ENCODE peak calls at places on chromosomes 3 and 15, in nine cellular contexts. W is heart right ventricle, X is AG09319, Y is AG10803, H is neural crest cell, O is cardiac muscle cell, M is cardiac fibroblast, I is HFF-Myc, A is Calu3. P is an unnamed sample.

GRCh38 chr15:65409284-65409631 is 13.5 kb downstream of the IGDCC4 start:
- DNase-seq in X (peak), I (peak), A (no peak), W (no peak), Y (peak), O (peak), M (peak), H (no peak), P (no peak)

GRCh38 chr15:56051700-56052099 is 58.3 kb upstream of the NEDD4 start:
- DNase-seq in A (no peak), H (no peak), W (no peak), M (no peak), Y (no peak), X (no peak), I (no peak), O (no peak), P (no peak)

GRCh38 chr3:47583320-47584075 is 4.8 kb upstream of the CSPG5 start:
- DNase-seq in H (no peak), I (no peak), Y (peak), M (no peak), A (no peak), O (no peak), W (no peak), X (no peak), P (no peak)

GRCh38 chr3:52172262-52172757 is 18.1 kb upstream of the POC1A start:
- DNase-seq in X (no peak), W (no peak), Y (no peak), O (no peak), I (no peak), H (no peak), M (no peak), A (no peak), P (no peak)

GRCh38 chr15:41777421-41777973 is 3.2 kb downstream of the MAPKBP1 start:
- DNase-seq in I (no peak), O (no peak), H (no peak), Y (no peak), A (no peak), W (no peak), X (no peak), M (no peak), P (no peak)

GRCh38 chr15:73015493-73015892 is 36.8 kb upstream of the NEO1 start:
- DNase-seq in Y (no peak), A (no peak), W (no peak), X (no peak), I (no peak), M (no peak), O (no peak), H (no peak), P (no peak)

GRCh38 chr15:78065973-78066946 is 11.3 kb downstream of the TBC1D2B start:
- DNase-seq in O (no peak), W (no peak), Y (peak), H (no peak), X (no peak), I (no peak), A (no peak), M (no peak), P (no peak)

GRCh38 chr15:71272932-71273331 is 157.7 kb downstream of the THSD4 start:
- DNase-seq in Y (peak), M (peak), O (peak), W (no peak), I (no peak), A (no peak), X (no peak), H (no peak), P (no peak)

GRCh38 chr3:179027326-179027900 is 44.2 kb downstream of the ZMAT3 start:
- DNase-seq in I (no peak), A (no peak), M (peak), H (no peak), Y (peak), W (no peak), X (no peak), O (peak), P (peak)

GRCh38 chr15:72437650-72438316 is 36.3 kb upstream of the ARIH1 start:
- DNase-seq in M (no peak), X (no peak), O (no peak), W (no peak), Y (no peak), I (no peak), A (no peak), H (no peak), P (no peak)

GRCh38 chr15:52093539-52094502 is 18.8 kb downstream of the BCL2L10 start:
- DNase-seq in W (no peak), H (no peak), M (peak), A (no peak), X (no peak), O (peak), I (peak), Y (peak), P (no peak)

GRCh38 chr15:51128701-51129100 is 34.0 kb upstream of the TNFAIP8L3 start:
- DNase-seq in H (no peak), W (no peak), Y (peak), X (no peak), O (no peak), A (no peak), M (no peak), I (no peak), P (no peak)

GRCh38 chr15:36809380-36809779 is 230.0 kb downstream of the CDIN1 start:
- DNase-seq in Y (no peak), H (no peak), W (no peak), A (no peak), M (no peak), I (no peak), X (no peak), O (no peak), P (no peak)

GRCh38 chr15:36811903-36812302 is 232.5 kb downstream of the CDIN1 start:
- DNase-seq in H (no peak), A (no peak), I (no peak), Y (no peak), O (no peak), W (no peak), M (no peak), X (no peak), P (no peak)

GRCh38 chr15:36814085-36814484 is 234.7 kb downstream of the CDIN1 start:
- DNase-seq in M (peak), W (no peak), X (no peak), A (no peak), Y (no peak), O (no peak), H (no peak), I (no peak), P (no peak)

GRCh38 chr15:36808401-36809160 is 229.2 kb downstream of the CDIN1 start:
- DNase-seq in Y (no peak), H (no peak), A (no peak), W (no peak), M (peak), I (no peak), O (peak), X (no peak), P (no peak)

GRCh38 chr15:36810656-36811449 is 231.4 kb downstream of the CDIN1 start:
- DNase-seq in I (no peak), W (no peak), X (no peak), A (no peak), M (no peak), Y (no peak), O (no peak), H (no peak), P (no peak)
- TF ChIP-seq CTCF in I (peak), W (no peak), X (no peak), A (no peak), M (peak), Y (no peak), O (peak), H (peak), P (no peak)

GRCh38 chr3:12992629-12993021 is 80.6 kb downstream of the IQSEC1 start:
- DNase-seq in A (no peak), H (no peak), M (no peak), W (no peak), I (no peak), Y (no peak), X (no peak), O (no peak), P (no peak)

GRCh38 chr3:12991861-12992281 is 81.4 kb downstream of the IQSEC1 start:
- DNase-seq in I (no peak), O (no peak), A (no peak), W (no peak), X (no peak), Y (no peak), M (no peak), H (no peak), P (no peak)

GRCh38 chr3:12994357-12994606 is 78.9 kb downstream of the IQSEC1 start:
- DNase-seq in W (peak), A (peak), I (no peak), O (no peak), Y (no peak), M (no peak), X (no peak), H (no peak), P (no peak)

GRCh38 chr3:12993623-12994356 is 79.4 kb downstream of the IQSEC1 start:
- DNase-seq in H (peak), I (no peak), M (no peak), A (no peak), W (peak), O (no peak), Y (no peak), X (no peak), P (no peak)

DNA sequence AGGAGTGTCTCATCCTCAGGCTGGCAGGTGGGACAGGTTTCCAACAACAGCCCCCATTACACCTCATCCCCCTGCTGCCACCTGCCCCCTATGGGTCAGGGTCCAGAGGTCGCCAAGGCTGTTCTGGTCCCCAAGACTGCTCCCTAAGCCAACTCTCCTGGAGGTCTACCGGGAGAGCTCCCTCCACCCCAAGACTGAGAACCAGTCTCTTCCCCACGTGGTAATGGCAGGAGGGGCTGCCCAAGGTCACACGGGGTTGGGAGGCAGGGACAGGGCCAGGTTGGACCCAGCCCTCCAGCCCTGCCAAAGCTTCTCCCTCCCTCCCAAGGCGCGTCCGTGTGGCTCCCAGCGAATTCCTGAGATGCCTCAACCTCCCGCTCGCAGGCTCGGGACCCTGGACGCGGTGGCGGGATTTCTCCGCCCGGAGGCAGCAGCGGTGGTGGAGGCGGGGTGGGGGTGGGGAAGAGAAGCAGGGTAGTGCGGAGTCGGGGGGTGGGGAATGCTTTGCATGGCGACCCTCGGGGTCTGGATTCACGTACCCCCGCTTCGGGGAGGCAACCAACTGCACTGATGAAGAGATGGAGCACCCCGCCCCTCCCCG is 80.1 kb downstream of the IQSEC1 start:
- DNase-seq in A (no peak), H (no peak), I (no peak), W (peak), Y (peak), M (peak), O (no peak), X (no peak), P (no peak)
- TF ChIP-seq CTCF in A (no peak), H (no peak), I (no peak), W (no peak), Y (no peak), M (no peak), O (no peak), X (no peak), P (no peak)

GRCh38 chr3:170621256-170621655 is 35.4 kb upstream of the SLC7A14 start:
- DNase-seq in W (no peak), X (no peak), M (no peak), H (no peak), A (no peak), O (no peak), Y (no peak), I (no peak), P (no peak)

GRCh38 chr3:170623524-170623923 is 37.6 kb upstream of the SLC7A14 start:
- DNase-seq in I (no peak), Y (no peak), A (no peak), M (no peak), H (no peak), O (no peak), W (no peak), X (no peak), P (no peak)

DNA sequence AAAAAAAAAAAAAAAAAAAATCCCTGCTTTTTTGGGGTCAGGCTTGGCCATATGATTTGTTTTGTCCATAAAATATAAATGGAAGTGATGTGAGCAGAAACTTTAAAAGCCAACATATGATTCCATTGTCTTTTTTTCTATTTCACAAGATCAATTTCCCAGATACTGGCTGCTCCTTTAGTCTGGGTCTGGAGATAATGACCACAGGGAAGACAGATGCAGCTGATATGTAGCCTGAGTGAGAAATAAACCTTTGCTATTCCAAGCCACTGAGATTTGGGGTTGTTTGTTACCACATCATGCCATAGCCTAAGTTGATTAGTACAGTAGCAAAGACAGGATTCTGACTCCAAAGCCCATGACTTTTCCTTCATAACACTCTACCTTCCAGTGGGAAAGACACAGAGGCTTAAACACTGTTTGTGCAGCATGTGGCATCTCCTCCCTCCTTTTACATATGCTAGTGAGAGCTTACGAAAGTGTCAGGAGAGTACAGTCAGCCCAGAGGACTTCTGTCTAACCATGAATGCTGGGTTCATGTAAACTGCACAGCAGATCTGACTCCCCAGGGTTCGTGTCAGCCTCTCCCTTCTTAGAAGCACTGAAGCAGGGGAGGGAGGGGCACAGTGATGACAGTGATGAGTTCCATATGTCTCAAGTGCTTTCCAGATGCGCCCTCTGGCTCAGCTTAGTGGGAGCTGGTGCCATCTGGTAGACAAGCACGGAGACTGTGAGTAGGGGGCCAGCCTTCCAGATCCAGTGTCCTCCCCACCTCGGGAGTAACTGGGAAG is 36.7 kb upstream of the SLC7A14 start:
- DNase-seq in M (peak), X (peak), H (no peak), W (peak), O (peak), A (no peak), I (peak), Y (peak), P (no peak)
- TF ChIP-seq CTCF in M (no peak), X (peak), H (no peak), W (no peak), O (no peak), A (no peak), I (no peak), Y (peak), P (no peak)

GRCh38 chr15:57743424-57743823 is 36.9 kb downstream of the POLR2M start:
- DNase-seq in H (no peak), M (no peak), I (no peak), Y (no peak), X (no peak), A (peak), O (no peak), W (no peak), P (no peak)
- TF ChIP-seq CTCF in H (no peak), M (no peak), I (no peak), Y (peak), X (no peak), A (no peak), O (peak), W (peak), P (peak)

GRCh38 chr3:129627350-129628168 is 21.1 kb upstream of the PLXND1 start:
- DNase-seq in I (peak), Y (peak), X (no peak), W (peak), A (peak), M (peak), O (peak), H (peak), P (peak)
- TF ChIP-seq CTCF in I (peak), Y (peak), X (peak), W (peak), A (peak), M (peak), O (peak), H (peak), P (peak)

GRCh38 chr3:116127464-116127863 is 317.8 kb downstream of the LSAMP start:
- DNase-seq in A (no peak), Y (no peak), M (no peak), I (no peak), X (no peak), O (no peak), H (no peak), W (no peak), P (no peak)
- TF ChIP-seq CTCF in A (no peak), Y (no peak), M (no peak), I (no peak), X (no peak), O (no peak), H (no peak), W (no peak), P (no peak)

DNA sequence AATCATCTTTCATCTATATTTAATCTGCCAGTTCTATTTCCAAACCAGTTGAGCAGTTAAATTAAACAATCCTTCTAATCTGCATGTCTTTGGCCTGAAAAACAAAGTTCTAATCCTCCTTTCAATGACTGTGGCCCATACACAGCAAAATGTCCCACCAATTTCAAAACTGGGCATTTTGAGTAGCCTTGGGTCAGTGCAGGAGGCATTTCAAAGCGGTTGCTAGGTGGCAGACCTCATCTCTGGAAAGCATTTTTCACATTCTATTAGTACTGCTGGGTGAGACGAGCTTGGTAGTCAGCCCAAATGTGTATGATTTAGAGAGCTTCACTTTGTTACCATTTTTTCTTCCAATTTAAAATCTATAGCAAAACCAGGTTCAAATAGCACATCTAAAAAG is 9.0 kb upstream of the ARHGEF26 start:
- DNase-seq in M (no peak), H (no peak), I (no peak), W (no peak), O (no peak), Y (no peak), A (no peak), X (no peak), P (no peak)
- TF ChIP-seq CTCF in M (no peak), H (no peak), I (no peak), W (no peak), O (no peak), Y (no peak), A (no peak), X (no peak), P (peak)

GRCh38 chr3:10683106-10683505 is 132.9 kb upstream of the SLC6A11 start:
- DNase-seq in O (no peak), H (no peak), I (no peak), W (no peak), M (no peak), A (no peak), Y (no peak), X (no peak), P (no peak)

GRCh38 chr3:10688548-10689172 is 127.4 kb upstream of the SLC6A11 start:
- DNase-seq in M (no peak), O (no peak), Y (no peak), X (no peak), I (no peak), A (no peak), H (no peak), W (no peak), P (no peak)

GRCh38 chr3:10692039-10692438 is 124.0 kb upstream of the SLC6A11 start:
- DNase-seq in H (no peak), O (no peak), Y (no peak), W (no peak), X (no peak), A (no peak), M (no peak), I (no peak), P (no peak)

GRCh38 chr3:10693457-10693856 is 122.6 kb upstream of the SLC6A11 start:
- DNase-seq in I (no peak), O (peak), W (no peak), A (no peak), X (no peak), M (peak), Y (no peak), H (no peak), P (no peak)

GRCh38 chr3:10688126-10688525 is 127.9 kb upstream of the SLC6A11 start:
- DNase-seq in M (no peak), H (no peak), Y (no peak), O (no peak), X (no peak), W (no peak), A (no peak), I (no peak), P (no peak)
- TF ChIP-seq CTCF in M (no peak), H (no peak), Y (no peak), O (no peak), X (no peak), W (no peak), A (no peak), I (no peak), P (no peak)

GRCh38 chr3:17070560-17070959 is 185.8 kb downstream of the PLCL2 start:
- DNase-seq in W (peak), X (no peak), H (no peak), M (peak), A (no peak), Y (peak), I (peak), O (peak), P (peak)
- TF ChIP-seq CTCF in W (no peak), X (no peak), H (no peak), M (no peak), A (no peak), Y (no peak), I (no peak), O (no peak), P (no peak)

DNA sequence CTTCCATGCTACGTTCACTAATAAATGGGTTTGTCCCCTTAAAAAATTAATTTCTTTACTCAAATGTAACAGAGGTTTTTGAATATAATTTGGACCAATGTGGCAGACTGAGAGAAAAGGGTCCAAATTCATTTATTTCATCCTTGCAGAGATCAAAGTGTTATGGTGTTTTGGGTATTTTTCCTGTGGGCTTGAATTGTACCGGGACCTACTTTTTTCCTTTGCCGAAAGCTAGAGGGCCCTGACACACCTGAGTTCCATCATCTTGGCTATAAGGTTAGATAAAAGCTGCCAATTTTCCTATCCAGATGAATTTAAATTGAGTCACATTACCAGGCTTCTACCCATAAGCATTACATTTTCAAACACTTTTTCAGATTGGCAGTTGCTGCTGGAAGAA is 893 bp downstream of the CCNB2 start:
- DNase-seq in I (no peak), Y (no peak), O (no peak), A (no peak), H (no peak), M (no peak), X (no peak), W (no peak), P (no peak)
- TF ChIP-seq CTCF in I (no peak), Y (peak), O (no peak), A (no peak), H (no peak), M (no peak), X (no peak), W (no peak), P (peak)

P was measured in LNCaP clone FGC.